ENCODE peak calls at places on chromosomes 2 and 18, in four cellular contexts. One of them, this sample, is unnamed.

GRCh38 chr18:45167109-45167551 is 448.1 kb upstream of the SLC14A2 start:
- DNase-seq in heart left ventricle: no peak
- DNase-seq in thyroid gland: no peak
- DNase-seq in ovary: no peak
- DNase-seq in this sample: no peak

GRCh38 chr2:151671198-151671597 is 63.1 kb downstream of the NEB start:
- DNase-seq in thyroid gland: no peak
- DNase-seq in heart left ventricle: no peak
- DNase-seq in ovary: no peak
- DNase-seq in this sample: no peak

GRCh38 chr2:145094353-145094752 is 574.4 kb upstream of the ZEB2 start:
- DNase-seq in ovary: no peak
- DNase-seq in heart left ventricle: no peak
- DNase-seq in thyroid gland: no peak
- DNase-seq in this sample: no peak

GRCh38 chr2:239021651-239022436 is 174.0 kb downstream of the TWIST2 start:
- DNase-seq in ovary: no peak
- DNase-seq in heart left ventricle: no peak
- DNase-seq in thyroid gland: no peak
- DNase-seq in this sample: no peak

GRCh38 chr2:207792244-207792785 is 22.6 kb upstream of the FZD5 start:
- DNase-seq in ovary: no peak
- DNase-seq in heart left ventricle: no peak
- DNase-seq in thyroid gland: peak; percentile 35
- DNase-seq in this sample: no peak

GRCh38 chr2:216202602-216203250 is 93.6 kb downstream of the XRCC5 start:
- DNase-seq in heart left ventricle: no peak
- DNase-seq in thyroid gland: no peak
- DNase-seq in ovary: no peak
- DNase-seq in this sample: no peak

GRCh38 chr2:120912101-120912985 is 176.7 kb downstream of the GLI2 start:
- DNase-seq in heart left ventricle: peak; percentile 39
- DNase-seq in thyroid gland: peak; percentile 16
- DNase-seq in ovary: peak; percentile 86
- DNase-seq in this sample: no peak

GRCh38 chr2:207166349-207167128 is 791 bp upstream of the KLF7 start:
- DNase-seq in thyroid gland: peak; percentile 77
- DNase-seq in heart left ventricle: peak; percentile 89
- DNase-seq in ovary: peak; percentile 85
- DNase-seq in this sample: peak; percentile 69

GRCh38 chr2:43327119-43327518 is 100.7 kb upstream of the ZFP36L2 start:
- DNase-seq in thyroid gland: no peak
- DNase-seq in ovary: no peak
- DNase-seq in heart left ventricle: peak; percentile 11
- DNase-seq in this sample: no peak

GRCh38 chr2:176692518-176692917 is 423.3 kb downstream of the MTX2 start:
- DNase-seq in heart left ventricle: no peak
- DNase-seq in ovary: no peak
- DNase-seq in thyroid gland: no peak
- DNase-seq in this sample: no peak

GRCh38 chr2:57180678-57181077 is 865.9 kb upstream of the VRK2 start:
- DNase-seq in ovary: no peak
- DNase-seq in heart left ventricle: no peak
- DNase-seq in thyroid gland: no peak
- DNase-seq in this sample: no peak

DNA sequence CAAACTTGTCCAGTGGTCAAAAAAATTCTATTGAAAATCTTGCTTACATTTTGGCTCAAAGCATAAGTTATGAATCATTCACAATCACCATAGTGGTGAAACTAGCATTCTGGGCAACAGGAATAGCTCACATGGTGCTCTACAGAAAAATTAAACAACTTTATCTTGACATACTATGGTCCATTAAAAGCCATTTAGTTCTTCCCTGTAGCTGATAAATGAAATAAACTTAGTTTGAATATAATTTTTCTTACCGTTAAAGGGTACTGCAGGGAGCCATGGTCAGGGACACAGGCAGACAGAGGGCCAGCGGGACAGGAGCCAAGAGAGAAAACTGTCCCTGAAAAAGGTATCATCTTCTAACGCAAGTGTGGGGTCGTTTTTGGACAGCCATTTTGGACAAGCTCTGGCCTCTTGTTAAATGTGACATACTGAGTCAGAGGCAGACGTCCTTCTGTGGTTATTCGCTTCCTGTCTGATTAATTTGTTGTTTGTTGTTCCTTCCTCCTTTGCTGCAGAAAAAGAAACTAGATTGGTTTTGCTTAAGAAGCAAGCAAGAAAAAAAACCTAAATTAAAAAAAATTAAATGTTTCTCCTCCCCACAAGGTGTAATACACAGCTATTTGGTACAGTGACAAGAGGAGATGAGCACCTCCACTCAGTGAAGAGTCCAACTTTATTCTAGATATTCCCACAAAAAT is at the start of gene WIPF1:
- DNase-seq in ovary: peak; percentile 32
- DNase-seq in heart left ventricle: no peak
- DNase-seq in thyroid gland: no peak
- DNase-seq in this sample: no peak
- TF ChIP-seq POLR2A in ovary: no peak
- TF ChIP-seq POLR2A in heart left ventricle: no peak
- TF ChIP-seq POLR2A in thyroid gland: no peak
- TF ChIP-seq POLR2A in this sample: no peak

GRCh38 chr2:3476386-3477033 is 42.8 kb downstream of the ADI1 start:
- DNase-seq in heart left ventricle: no peak
- DNase-seq in ovary: no peak
- DNase-seq in thyroid gland: no peak
- DNase-seq in this sample: peak; percentile 59
- H3K36me3 ChIP-seq in heart left ventricle: peaks cover 4% of the 10 kb centered on the region
- H3K36me3 ChIP-seq in ovary: no peaks in the 10 kb centered on the region
- H3K36me3 ChIP-seq in thyroid gland: peaks cover 25% of the 10 kb centered on the region
- H3K36me3 ChIP-seq in this sample: peaks cover 14% of the 10 kb centered on the region

DNA sequence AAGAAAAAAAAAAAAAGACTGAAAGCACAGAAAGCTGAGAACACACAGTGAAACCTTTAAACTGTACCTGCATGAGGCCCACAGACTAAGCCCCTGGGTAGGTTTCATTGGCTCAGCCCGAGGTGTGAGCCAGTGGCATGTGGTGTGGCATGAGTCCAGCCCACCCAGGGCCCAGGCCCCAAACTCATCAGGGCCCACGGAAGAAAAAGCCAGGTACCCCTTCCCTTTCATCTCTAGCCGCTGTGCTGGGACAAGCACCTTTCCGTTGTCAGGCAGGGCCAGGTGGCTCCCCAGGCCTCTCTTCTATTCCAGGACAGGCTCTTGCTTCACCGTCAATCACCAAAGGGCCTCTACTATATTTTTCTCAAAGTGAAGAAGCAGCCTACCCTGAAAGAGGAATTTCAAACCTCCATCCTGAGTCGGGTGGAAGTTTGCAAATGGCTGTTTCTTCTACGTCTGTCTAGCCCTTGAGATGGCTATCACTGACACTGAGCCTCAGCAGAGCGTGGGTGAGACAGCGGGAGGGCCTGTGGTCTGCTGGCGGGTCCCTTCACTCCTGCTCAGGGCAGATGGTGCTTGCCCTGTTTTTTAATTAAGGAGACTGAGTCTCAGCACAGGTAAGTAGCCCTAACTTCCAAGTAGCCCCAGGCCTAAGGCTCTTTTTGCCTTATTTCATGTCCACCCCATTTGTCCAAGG is 8.6 kb downstream of the DNAJB2 start:
- DNase-seq in thyroid gland: no peak
- DNase-seq in ovary: peak; percentile 36
- DNase-seq in heart left ventricle: no peak
- DNase-seq in this sample: no peak
- TF ChIP-seq POLR2A in thyroid gland: no peak
- TF ChIP-seq POLR2A in ovary: no peak
- TF ChIP-seq POLR2A in heart left ventricle: no peak
- TF ChIP-seq POLR2A in this sample: no peak

DNA sequence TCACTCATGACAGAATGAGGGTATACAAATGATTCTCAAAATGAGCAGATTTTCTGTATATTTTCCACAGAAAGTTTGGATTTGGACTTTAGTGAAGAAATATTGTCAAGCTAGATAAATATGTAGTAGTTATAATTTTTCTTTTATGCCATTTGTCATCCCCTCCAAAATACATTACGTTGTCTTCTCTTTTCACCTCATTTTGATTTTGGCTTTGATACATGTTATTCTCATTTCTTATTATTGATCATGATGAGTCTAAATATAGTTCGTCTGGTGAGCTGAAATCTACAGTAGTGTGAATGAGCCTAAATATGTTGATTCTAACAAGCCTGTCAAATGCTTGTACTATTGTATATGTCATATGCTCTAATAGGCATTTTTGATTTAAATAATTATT is 12.3 kb downstream of the DDX1 start:
- DNase-seq in heart left ventricle: no peak
- DNase-seq in thyroid gland: no peak
- DNase-seq in ovary: no peak
- DNase-seq in this sample: no peak
- H3K36me3 ChIP-seq in heart left ventricle: peaks cover 61% of the 10 kb centered on the region
- H3K36me3 ChIP-seq in thyroid gland: peaks cover 91% of the 10 kb centered on the region
- H3K36me3 ChIP-seq in ovary: no peaks in the 10 kb centered on the region
- H3K36me3 ChIP-seq in this sample: peaks cover 99% of the 10 kb centered on the region

GRCh38 chr2:150485871-150486538 is 1.5 kb downstream of the RND3 start:
- DNase-seq in thyroid gland: peak; percentile 70
- DNase-seq in ovary: peak; percentile 65
- DNase-seq in heart left ventricle: peak; percentile 80
- DNase-seq in this sample: peak; percentile 18
- TF ChIP-seq POLR2A in thyroid gland: peak; percentile 66
- TF ChIP-seq POLR2A in ovary: no peak
- TF ChIP-seq POLR2A in heart left ventricle: no peak
- TF ChIP-seq POLR2A in this sample: peak; percentile 43

This sample was measured in gastrocnemius medialis.